ENCODE peak calls at places on chromosomes 16 and 17, in five cellular contexts. T, K, W, M and E are unnamed samples.

GRCh38 chr17:77831497-77832179 is 126.9 kb upstream of the TNRC6C start:
- DNase-seq in T (no peak), K (no peak), W (no peak), M (no peak), E (no peak)

GRCh38 chr16:56662357-56663354 is 4.9 kb downstream of the MT1F start:
- DNase-seq in T (no peak), K (no peak), W (no peak), M (no peak), E (no peak)

GRCh38 chr16:72894291-72895151 is 153.4 kb downstream of the ZFHX3 start:
- DNase-seq in T (no peak), K (peak; percentile 60), W (no peak), M (no peak), E (no peak)

GRCh38 chr16:85243312-85243711 is 131.0 kb upstream of the CIBAR2 start:
- DNase-seq in T (no peak), K (no peak), W (no peak), M (no peak), E (no peak)

GRCh38 chr17:68011199-68011665 is 15.0 kb upstream of the C17orf58 start:
- DNase-seq in T (peak; percentile 52), K (peak; percentile 48), W (peak; percentile 66), M (peak; percentile 57), E (peak; percentile 43)

GRCh38 chr17:8185580-8186445 is 4.2 kb downstream of the BORCS6 start:
- DNase-seq in T (peak; percentile 90), K (peak; percentile 77), W (peak; percentile 77), M (peak; percentile 90), E (peak; percentile 73)

GRCh38 chr16:30356401-30357084 is 1.4 kb upstream of the CD2BP2 start:
- DNase-seq in T (peak; percentile 40), K (no peak), W (no peak), M (no peak), E (no peak)

GRCh38 chr17:17186551-17187505 is 19.3 kb downstream of the PLD6 start:
- DNase-seq in T (no peak), K (no peak), W (no peak), M (no peak), E (no peak)

GRCh38 chr17:61488878-61489718 is 36.9 kb downstream of the TBX4 start:
- DNase-seq in T (no peak), K (no peak), W (no peak), M (no peak), E (no peak)

GRCh38 chr17:80755650-80756405 is 211.2 kb downstream of the RPTOR start:
- DNase-seq in T (no peak), K (no peak), W (no peak), M (no peak), E (no peak)

GRCh38 chr16:84360748-84361147 is 7.6 kb upstream of the ATP2C2 start:
- DNase-seq in T (no peak), K (no peak), W (no peak), M (no peak), E (no peak)

GRCh38 chr17:39175695-39176093 is 9.7 kb upstream of the ARL5C start:
- DNase-seq in T (no peak), K (no peak), W (no peak), M (no peak), E (no peak)

GRCh38 chr17:46877466-46877865 is 26.1 kb downstream of the WNT9B start:
- DNase-seq in T (no peak), K (peak; percentile 44), W (no peak), M (peak; percentile 33), E (no peak)

GRCh38 chr17:75845058-75845711 is 981 bp upstream of the UNC13D start:
- DNase-seq in T (peak; percentile 93), K (peak; percentile 92), W (peak; percentile 92), M (peak; percentile 86), E (peak; percentile 46)

GRCh38 chr17:59914274-59914854 is 21.4 kb downstream of the RPS6KB1 start:
- DNase-seq in T (no peak), K (no peak), W (peak; percentile 78), M (no peak), E (no peak)

GRCh38 chr16:61289141-61289540 is 747.1 kb downstream of the CDH8 start:
- DNase-seq in T (no peak), K (no peak), W (no peak), M (no peak), E (no peak)

GRCh38 chr17:2438823-2439222 is 38.0 kb upstream of the MNT start:
- DNase-seq in T (no peak), K (no peak), W (no peak), M (no peak), E (no peak)

GRCh38 chr16:35543486-35543885 is 2084.1 kb downstream of the TP53TG3F start:
- DNase-seq in T (no peak), K (no peak), W (no peak), M (no peak), E (no peak)

GRCh38 chr16:24685539-24686432 is 43.7 kb upstream of the TNRC6A start:
- DNase-seq in T (peak; percentile 56), K (peak; percentile 74), W (peak; percentile 58), M (peak; percentile 38), E (no peak)

GRCh38 chr16:80700558-80700957 is 103.8 kb downstream of the CDYL2 start:
- DNase-seq in T (no peak), K (no peak), W (no peak), M (no peak), E (no peak)

GRCh38 chr17:81328925-81329278 is 33.8 kb upstream of the SLC38A10 start:
- DNase-seq in T (peak; percentile 63), K (no peak), W (peak; percentile 50), M (no peak), E (no peak)

GRCh38 chr16:75644240-75645012 is 3.0 kb downstream of the KARS1 start:
- DNase-seq in T (no peak), K (no peak), W (no peak), M (no peak), E (no peak)

GRCh38 chr16:49472598-49472997 is 99.0 kb downstream of the C16orf78 start:
- DNase-seq in T (no peak), K (no peak), W (no peak), M (no peak), E (no peak)

GRCh38 chr16:71610447-71610846 is 15.5 kb upstream of the MARVELD3 start:
- DNase-seq in T (no peak), K (no peak), W (no peak), M (no peak), E (no peak)

GRCh38 chr16:3654249-3654991 is at the start of gene DNASE1:
- DNase-seq in T (peak; percentile 67), K (peak; percentile 68), W (peak; percentile 74), M (peak; percentile 39), E (no peak)

GRCh38 chr17:28567604-28568003 is 3.7 kb downstream of the PIGS start:
- DNase-seq in T (no peak), K (no peak), W (no peak), M (no peak), E (no peak)

GRCh38 chr17:412211-413015 is 59.8 kb upstream of the RPH3AL start:
- DNase-seq in T (peak; percentile 48), K (no peak), W (peak; percentile 63), M (no peak), E (peak; percentile 54)

GRCh38 chr16:852451-853185 is 52.1 kb upstream of the GNG13 start:
- DNase-seq in T (no peak), K (peak; percentile 14), W (no peak), M (no peak), E (no peak)

GRCh38 chr17:48472485-48473281 is 42.7 kb upstream of the SKAP1 start:
- DNase-seq in T (peak; percentile 63), K (no peak), W (no peak), M (no peak), E (no peak)
- H3K9me3 ChIP-seq in T (no peaks in the 10 kb centered on the region), K (no peaks in the 10 kb centered on the region), W (no peaks in the 10 kb centered on the region), M (no peaks in the 10 kb centered on the region), E (no peaks in the 10 kb centered on the region)

DNA sequence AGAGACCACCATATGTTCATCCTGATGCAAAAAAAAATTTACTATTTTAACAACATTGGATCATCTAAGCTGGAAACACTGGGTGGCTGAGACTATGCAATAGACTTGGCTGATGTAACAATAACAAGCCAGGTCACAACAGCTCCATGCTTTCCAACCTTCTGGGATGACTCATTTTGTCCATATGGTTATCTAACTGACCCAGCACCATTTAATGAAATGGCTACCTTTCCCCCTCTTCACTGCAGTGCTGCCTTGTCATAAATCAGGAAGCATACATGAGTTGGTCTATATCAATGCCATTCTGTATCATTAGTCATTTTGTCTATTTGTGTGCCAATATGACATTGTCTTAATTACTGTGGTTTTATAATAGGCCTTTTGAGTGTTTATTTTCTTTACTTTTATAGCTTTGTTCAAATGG is 217.6 kb upstream of the KCNJ16 start:
- DNase-seq in T (no peak), K (no peak), W (no peak), M (no peak), E (no peak)
- H3K9me3 ChIP-seq in T (no peaks in the 10 kb centered on the region), K (peaks cover 31% of the 10 kb centered on the region), W (no peaks in the 10 kb centered on the region), M (peaks cover 21% of the 10 kb centered on the region), E (no peaks in the 10 kb centered on the region)

GRCh38 chr16:87534030-87534653 is 41.3 kb upstream of the ZCCHC14 start:
- DNase-seq in T (no peak), K (no peak), W (no peak), M (no peak), E (no peak)

GRCh38 chr16:87535855-87536794 is 43.3 kb upstream of the ZCCHC14 start:
- DNase-seq in T (no peak), K (no peak), W (no peak), M (no peak), E (no peak)

GRCh38 chr16:87533061-87533460 is 40.2 kb upstream of the ZCCHC14 start:
- DNase-seq in T (no peak), K (no peak), W (no peak), M (no peak), E (no peak)

GRCh38 chr16:87535457-87535854 is 42.6 kb upstream of the ZCCHC14 start:
- DNase-seq in T (no peak), K (no peak), W (no peak), M (no peak), E (no peak)

GRCh38 chr16:87534751-87535150 is 41.9 kb upstream of the ZCCHC14 start:
- DNase-seq in T (no peak), K (no peak), W (no peak), M (no peak), E (no peak)
- H3K9me3 ChIP-seq in T (peaks cover 13% of the 10 kb centered on the region), K (peaks cover 21% of the 10 kb centered on the region), W (peaks cover 80% of the 10 kb centered on the region), M (peaks cover 14% of the 10 kb centered on the region), E (no peaks in the 10 kb centered on the region)

GRCh38 chr17:70408768-70409167 is 239.4 kb downstream of the KCNJ2 start:
- DNase-seq in T (no peak), K (no peak), W (no peak), M (no peak), E (no peak)

GRCh38 chr17:70405492-70406220 is 236.3 kb downstream of the KCNJ2 start:
- DNase-seq in T (no peak), K (no peak), W (peak; percentile 71), M (no peak), E (no peak)

DNA sequence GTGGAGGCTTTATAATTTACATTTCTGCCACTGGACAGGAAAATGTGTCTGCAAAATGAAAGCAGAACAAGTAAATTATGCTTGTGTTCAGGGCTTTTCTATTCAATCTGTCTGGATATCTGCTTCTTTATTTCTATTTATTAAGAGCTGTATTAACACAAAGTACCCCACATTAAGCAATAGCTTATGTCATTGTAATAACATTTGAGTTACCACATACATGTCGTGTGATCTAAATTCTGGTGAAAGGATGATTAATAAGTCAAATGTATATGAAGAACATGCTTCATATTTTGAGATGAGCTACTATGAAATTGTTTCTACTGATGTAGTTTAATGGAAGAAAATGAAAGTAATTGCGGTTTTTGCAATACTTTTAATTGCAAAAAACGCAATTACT is 238.2 kb downstream of the KCNJ2 start:
- DNase-seq in T (no peak), K (no peak), W (no peak), M (no peak), E (no peak)
- H3K9me3 ChIP-seq in T (no peaks in the 10 kb centered on the region), K (no peaks in the 10 kb centered on the region), W (no peaks in the 10 kb centered on the region), M (no peaks in the 10 kb centered on the region), E (no peaks in the 10 kb centered on the region)